ENCODE peak calls at places on chromosomes 12 and 14, in seven cellular contexts. One of them, this sample, is unnamed.
A peak's percentile ranks its signal among the peaks of the same experiment; 100 is the strongest.

GRCh38 chr12:6199531-6200265 is 502 bp upstream of the CD9 start:
- DNase-seq in CD8-positive, alpha-beta T cell: no peak
- DNase-seq in sigmoid colon: peak; percentile 87
- DNase-seq in body of pancreas: peak; percentile 64
- DNase-seq in CD8-positive, alpha-beta memory T cell: no peak
- DNase-seq in effector memory CD4-positive, alpha-beta T cell: no peak
- DNase-seq in endothelial cell of umbilical vein: peak; percentile 70
- DNase-seq in this sample: peak; percentile 20

GRCh38 chr12:53219116-53219955 is 12.3 kb upstream of the ITGB7 start:
- DNase-seq in CD8-positive, alpha-beta T cell: no peak
- DNase-seq in sigmoid colon: no peak
- DNase-seq in endothelial cell of umbilical vein: peak; percentile 58
- DNase-seq in body of pancreas: peak; percentile 32
- DNase-seq in CD8-positive, alpha-beta memory T cell: peak; percentile 56
- DNase-seq in effector memory CD4-positive, alpha-beta T cell: peak; percentile 26
- DNase-seq in this sample: peak; percentile 51

GRCh38 chr14:65927871-65928270 is 515.3 kb downstream of the FUT8 start:
- DNase-seq in body of pancreas: peak; percentile 16
- DNase-seq in CD8-positive, alpha-beta T cell: peak; percentile 69
- DNase-seq in effector memory CD4-positive, alpha-beta T cell: peak; percentile 47
- DNase-seq in endothelial cell of umbilical vein: no peak
- DNase-seq in sigmoid colon: no peak
- DNase-seq in CD8-positive, alpha-beta memory T cell: peak; percentile 71
- DNase-seq in this sample: peak; percentile 32

GRCh38 chr14:22313172-22313801 is 275.7 kb downstream of the DAD1 start:
- DNase-seq in effector memory CD4-positive, alpha-beta T cell: no peak
- DNase-seq in body of pancreas: no peak
- DNase-seq in CD8-positive, alpha-beta memory T cell: no peak
- DNase-seq in CD8-positive, alpha-beta T cell: no peak
- DNase-seq in sigmoid colon: no peak
- DNase-seq in endothelial cell of umbilical vein: no peak
- DNase-seq in this sample: no peak

GRCh38 chr14:90624228-90624627 is 192.0 kb downstream of the TTC7B start:
- DNase-seq in CD8-positive, alpha-beta memory T cell: no peak
- DNase-seq in body of pancreas: no peak
- DNase-seq in endothelial cell of umbilical vein: peak; percentile 55
- DNase-seq in CD8-positive, alpha-beta T cell: no peak
- DNase-seq in sigmoid colon: peak; percentile 74
- DNase-seq in effector memory CD4-positive, alpha-beta T cell: no peak
- DNase-seq in this sample: no peak

GRCh38 chr12:124663206-124663605 is 95.8 kb upstream of the NCOR2 start:
- DNase-seq in effector memory CD4-positive, alpha-beta T cell: no peak
- DNase-seq in body of pancreas: no peak
- DNase-seq in endothelial cell of umbilical vein: no peak
- DNase-seq in CD8-positive, alpha-beta memory T cell: no peak
- DNase-seq in CD8-positive, alpha-beta T cell: no peak
- DNase-seq in sigmoid colon: no peak
- DNase-seq in this sample: no peak

GRCh38 chr12:91349451-91349850 is 166.8 kb upstream of the DCN start:
- DNase-seq in effector memory CD4-positive, alpha-beta T cell: no peak
- DNase-seq in CD8-positive, alpha-beta memory T cell: no peak
- DNase-seq in endothelial cell of umbilical vein: no peak
- DNase-seq in sigmoid colon: no peak
- DNase-seq in CD8-positive, alpha-beta T cell: no peak
- DNase-seq in body of pancreas: no peak
- DNase-seq in this sample: no peak

GRCh38 chr12:111033281-111034147 is 113.1 kb upstream of the MYL2 start:
- DNase-seq in effector memory CD4-positive, alpha-beta T cell: no peak
- DNase-seq in CD8-positive, alpha-beta memory T cell: no peak
- DNase-seq in endothelial cell of umbilical vein: no peak
- DNase-seq in body of pancreas: no peak
- DNase-seq in CD8-positive, alpha-beta T cell: no peak
- DNase-seq in sigmoid colon: no peak
- DNase-seq in this sample: no peak

GRCh38 chr12:89453579-89453978 is 71.0 kb downstream of the GALNT4 start:
- DNase-seq in CD8-positive, alpha-beta T cell: no peak
- DNase-seq in CD8-positive, alpha-beta memory T cell: no peak
- DNase-seq in endothelial cell of umbilical vein: peak; percentile 85
- DNase-seq in effector memory CD4-positive, alpha-beta T cell: no peak
- DNase-seq in sigmoid colon: no peak
- DNase-seq in body of pancreas: no peak
- DNase-seq in this sample: no peak

GRCh38 chr14:79783061-79783460 is 428.2 kb downstream of the DIO2 start:
- DNase-seq in CD8-positive, alpha-beta T cell: no peak
- DNase-seq in body of pancreas: no peak
- DNase-seq in endothelial cell of umbilical vein: no peak
- DNase-seq in CD8-positive, alpha-beta memory T cell: no peak
- DNase-seq in sigmoid colon: no peak
- DNase-seq in effector memory CD4-positive, alpha-beta T cell: no peak
- DNase-seq in this sample: no peak

GRCh38 chr12:20624718-20625117 is 70.4 kb upstream of the SLCO1C1 start:
- DNase-seq in CD8-positive, alpha-beta T cell: no peak
- DNase-seq in CD8-positive, alpha-beta memory T cell: no peak
- DNase-seq in sigmoid colon: no peak
- DNase-seq in endothelial cell of umbilical vein: peak; percentile 58
- DNase-seq in body of pancreas: no peak
- DNase-seq in effector memory CD4-positive, alpha-beta T cell: no peak
- DNase-seq in this sample: no peak

GRCh38 chr14:91554535-91555332 is 44.6 kb upstream of the PPP4R3A start:
- DNase-seq in endothelial cell of umbilical vein: no peak
- DNase-seq in CD8-positive, alpha-beta T cell: no peak
- DNase-seq in body of pancreas: no peak
- DNase-seq in effector memory CD4-positive, alpha-beta T cell: no peak
- DNase-seq in CD8-positive, alpha-beta memory T cell: no peak
- DNase-seq in sigmoid colon: no peak
- DNase-seq in this sample: no peak

GRCh38 chr12:13666806-13667205 is 314.6 kb downstream of the GRIN2B start:
- DNase-seq in sigmoid colon: no peak
- DNase-seq in endothelial cell of umbilical vein: no peak
- DNase-seq in body of pancreas: no peak
- DNase-seq in CD8-positive, alpha-beta T cell: no peak
- DNase-seq in effector memory CD4-positive, alpha-beta T cell: no peak
- DNase-seq in CD8-positive, alpha-beta memory T cell: no peak
- DNase-seq in this sample: no peak

GRCh38 chr14:104499784-104500496 is 79.6 kb upstream of the C14orf180 start:
- DNase-seq in CD8-positive, alpha-beta memory T cell: no peak
- DNase-seq in body of pancreas: no peak
- DNase-seq in effector memory CD4-positive, alpha-beta T cell: no peak
- DNase-seq in sigmoid colon: no peak
- DNase-seq in CD8-positive, alpha-beta T cell: no peak
- DNase-seq in endothelial cell of umbilical vein: no peak
- DNase-seq in this sample: no peak

GRCh38 chr12:21025656-21026055 is 105.3 kb upstream of the SLCO1B1 start:
- DNase-seq in sigmoid colon: no peak
- DNase-seq in endothelial cell of umbilical vein: no peak
- DNase-seq in body of pancreas: no peak
- DNase-seq in effector memory CD4-positive, alpha-beta T cell: no peak
- DNase-seq in CD8-positive, alpha-beta memory T cell: no peak
- DNase-seq in CD8-positive, alpha-beta T cell: no peak
- DNase-seq in this sample: no peak

GRCh38 chr14:95143813-95144620 is 13.3 kb downstream of the DICER1 start:
- DNase-seq in CD8-positive, alpha-beta T cell: no peak
- DNase-seq in CD8-positive, alpha-beta memory T cell: no peak
- DNase-seq in body of pancreas: no peak
- DNase-seq in endothelial cell of umbilical vein: peak; percentile 31
- DNase-seq in effector memory CD4-positive, alpha-beta T cell: no peak
- DNase-seq in sigmoid colon: no peak
- DNase-seq in this sample: no peak

GRCh38 chr14:26276757-26277156 is 321.1 kb downstream of the NOVA1 start:
- DNase-seq in body of pancreas: no peak
- DNase-seq in sigmoid colon: no peak
- DNase-seq in effector memory CD4-positive, alpha-beta T cell: no peak
- DNase-seq in endothelial cell of umbilical vein: peak; percentile 31
- DNase-seq in CD8-positive, alpha-beta T cell: no peak
- DNase-seq in CD8-positive, alpha-beta memory T cell: no peak
- DNase-seq in this sample: no peak

GRCh38 chr12:3611853-3612703 is 121.1 kb downstream of the PRMT8 start:
- DNase-seq in CD8-positive, alpha-beta T cell: no peak
- DNase-seq in effector memory CD4-positive, alpha-beta T cell: no peak
- DNase-seq in CD8-positive, alpha-beta memory T cell: no peak
- DNase-seq in endothelial cell of umbilical vein: no peak
- DNase-seq in body of pancreas: no peak
- DNase-seq in sigmoid colon: no peak
- DNase-seq in this sample: no peak

GRCh38 chr14:40204441-40205175 is 772.4 kb upstream of the FBXO33 start:
- DNase-seq in body of pancreas: no peak
- DNase-seq in CD8-positive, alpha-beta memory T cell: no peak
- DNase-seq in effector memory CD4-positive, alpha-beta T cell: no peak
- DNase-seq in CD8-positive, alpha-beta T cell: no peak
- DNase-seq in endothelial cell of umbilical vein: no peak
- DNase-seq in sigmoid colon: no peak
- DNase-seq in this sample: no peak
- H3K9me3 ChIP-seq in body of pancreas: no peaks in the 10 kb centered on the region
- H3K9me3 ChIP-seq in CD8-positive, alpha-beta memory T cell: no peaks in the 10 kb centered on the region
- H3K9me3 ChIP-seq in effector memory CD4-positive, alpha-beta T cell: no peaks in the 10 kb centered on the region
- H3K9me3 ChIP-seq in CD8-positive, alpha-beta T cell: no peaks in the 10 kb centered on the region
- H3K9me3 ChIP-seq in endothelial cell of umbilical vein: peaks cover 2% of the 10 kb centered on the region
- H3K9me3 ChIP-seq in sigmoid colon: no peaks in the 10 kb centered on the region
- H3K9me3 ChIP-seq in this sample: no peaks in the 10 kb centered on the region

GRCh38 chr14:58765843-58766242 is 128.1 kb downstream of the DACT1 start:
- DNase-seq in sigmoid colon: no peak
- DNase-seq in endothelial cell of umbilical vein: no peak
- DNase-seq in CD8-positive, alpha-beta memory T cell: no peak
- DNase-seq in CD8-positive, alpha-beta T cell: no peak
- DNase-seq in body of pancreas: no peak
- DNase-seq in effector memory CD4-positive, alpha-beta T cell: no peak
- DNase-seq in this sample: no peak
- H3K4me3 ChIP-seq in sigmoid colon: no peak overlapping the region
- H3K4me3 ChIP-seq in endothelial cell of umbilical vein: no peak overlapping the region
- H3K4me3 ChIP-seq in CD8-positive, alpha-beta memory T cell: no peak overlapping the region
- H3K4me3 ChIP-seq in CD8-positive, alpha-beta T cell: no peak overlapping the region
- H3K4me3 ChIP-seq in body of pancreas: no peak overlapping the region
- H3K4me3 ChIP-seq in effector memory CD4-positive, alpha-beta T cell: no peak overlapping the region
- H3K4me3 ChIP-seq in this sample: no peak overlapping the region

GRCh38 chr12:34348836-34349672 is 326.8 kb downstream of the ALG10 start:
- DNase-seq in CD8-positive, alpha-beta memory T cell: no peak
- DNase-seq in effector memory CD4-positive, alpha-beta T cell: no peak
- DNase-seq in endothelial cell of umbilical vein: no peak
- DNase-seq in sigmoid colon: no peak
- DNase-seq in CD8-positive, alpha-beta T cell: no peak
- DNase-seq in body of pancreas: no peak
- DNase-seq in this sample: no peak
- H3K9me3 ChIP-seq in CD8-positive, alpha-beta memory T cell: no peaks in the 10 kb centered on the region
- H3K9me3 ChIP-seq in effector memory CD4-positive, alpha-beta T cell: peaks cover 2% of the 10 kb centered on the region
- H3K9me3 ChIP-seq in endothelial cell of umbilical vein: no peaks in the 10 kb centered on the region
- H3K9me3 ChIP-seq in sigmoid colon: no peaks in the 10 kb centered on the region
- H3K9me3 ChIP-seq in CD8-positive, alpha-beta T cell: no peaks in the 10 kb centered on the region
- H3K9me3 ChIP-seq in body of pancreas: no peaks in the 10 kb centered on the region
- H3K9me3 ChIP-seq in this sample: no peaks in the 10 kb centered on the region

GRCh38 chr12:93292731-93293566 is 84.8 kb upstream of the NUDT4 start:
- DNase-seq in CD8-positive, alpha-beta T cell: no peak
- DNase-seq in effector memory CD4-positive, alpha-beta T cell: no peak
- DNase-seq in body of pancreas: no peak
- DNase-seq in CD8-positive, alpha-beta memory T cell: no peak
- DNase-seq in sigmoid colon: no peak
- DNase-seq in endothelial cell of umbilical vein: no peak
- DNase-seq in this sample: no peak

GRCh38 chr12:93292213-93292612 is 85.5 kb upstream of the NUDT4 start:
- DNase-seq in body of pancreas: no peak
- DNase-seq in CD8-positive, alpha-beta memory T cell: no peak
- DNase-seq in sigmoid colon: no peak
- DNase-seq in endothelial cell of umbilical vein: no peak
- DNase-seq in effector memory CD4-positive, alpha-beta T cell: no peak
- DNase-seq in CD8-positive, alpha-beta T cell: no peak
- DNase-seq in this sample: no peak

GRCh38 chr12:93287152-93287551 is 90.6 kb upstream of the NUDT4 start:
- DNase-seq in CD8-positive, alpha-beta memory T cell: no peak
- DNase-seq in sigmoid colon: no peak
- DNase-seq in body of pancreas: no peak
- DNase-seq in CD8-positive, alpha-beta T cell: no peak
- DNase-seq in endothelial cell of umbilical vein: peak; percentile 27
- DNase-seq in effector memory CD4-positive, alpha-beta T cell: no peak
- DNase-seq in this sample: no peak

DNA sequence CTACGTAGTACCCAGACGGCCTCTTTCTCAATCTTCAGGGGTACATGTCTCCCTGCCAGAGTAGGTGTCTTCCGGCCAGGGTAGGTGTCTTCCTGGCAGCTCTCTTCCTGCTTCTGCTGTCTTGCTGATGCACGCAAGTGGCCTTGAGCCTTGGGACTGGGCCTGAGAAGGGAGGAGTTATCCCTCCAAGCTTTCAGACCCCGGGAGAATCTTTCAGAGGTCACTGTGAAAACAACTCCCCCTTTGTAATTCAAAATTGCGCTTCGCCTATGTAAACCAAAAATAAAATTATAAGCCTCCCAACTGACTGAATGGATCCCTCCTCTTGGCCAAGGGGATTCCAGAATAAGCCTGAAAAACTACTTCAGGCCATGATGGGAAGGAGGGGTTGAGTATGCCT is 87.3 kb upstream of the NUDT4 start:
- DNase-seq in body of pancreas: no peak
- DNase-seq in sigmoid colon: no peak
- DNase-seq in CD8-positive, alpha-beta T cell: no peak
- DNase-seq in endothelial cell of umbilical vein: no peak
- DNase-seq in CD8-positive, alpha-beta memory T cell: no peak
- DNase-seq in effector memory CD4-positive, alpha-beta T cell: no peak
- DNase-seq in this sample: no peak
- H3K4me3 ChIP-seq in body of pancreas: no peak overlapping the region
- H3K4me3 ChIP-seq in sigmoid colon: no peak overlapping the region
- H3K4me3 ChIP-seq in CD8-positive, alpha-beta T cell: no peak overlapping the region
- H3K4me3 ChIP-seq in endothelial cell of umbilical vein: no peak overlapping the region
- H3K4me3 ChIP-seq in CD8-positive, alpha-beta memory T cell: no peak overlapping the region
- H3K4me3 ChIP-seq in effector memory CD4-positive, alpha-beta T cell: no peak overlapping the region
- H3K4me3 ChIP-seq in this sample: no peak overlapping the region

GRCh38 chr14:24818823-24819341 is 184.9 kb upstream of the GZMB start:
- DNase-seq in endothelial cell of umbilical vein: no peak
- DNase-seq in body of pancreas: no peak
- DNase-seq in effector memory CD4-positive, alpha-beta T cell: no peak
- DNase-seq in sigmoid colon: no peak
- DNase-seq in CD8-positive, alpha-beta T cell: no peak
- DNase-seq in CD8-positive, alpha-beta memory T cell: no peak
- DNase-seq in this sample: no peak
- H3K9me3 ChIP-seq in endothelial cell of umbilical vein: no peaks in the 10 kb centered on the region
- H3K9me3 ChIP-seq in body of pancreas: no peaks in the 10 kb centered on the region
- H3K9me3 ChIP-seq in effector memory CD4-positive, alpha-beta T cell: no peaks in the 10 kb centered on the region
- H3K9me3 ChIP-seq in sigmoid colon: no peaks in the 10 kb centered on the region
- H3K9me3 ChIP-seq in CD8-positive, alpha-beta T cell: no peaks in the 10 kb centered on the region
- H3K9me3 ChIP-seq in CD8-positive, alpha-beta memory T cell: no peaks in the 10 kb centered on the region
- H3K9me3 ChIP-seq in this sample: no peaks in the 10 kb centered on the region

GRCh38 chr12:42691991-42692557 is 102.5 kb upstream of the PRICKLE1 start:
- DNase-seq in endothelial cell of umbilical vein: no peak
- DNase-seq in body of pancreas: no peak
- DNase-seq in effector memory CD4-positive, alpha-beta T cell: no peak
- DNase-seq in sigmoid colon: no peak
- DNase-seq in CD8-positive, alpha-beta T cell: no peak
- DNase-seq in CD8-positive, alpha-beta memory T cell: no peak
- DNase-seq in this sample: no peak

GRCh38 chr12:42695490-42695995 is 106.0 kb upstream of the PRICKLE1 start:
- DNase-seq in endothelial cell of umbilical vein: no peak
- DNase-seq in CD8-positive, alpha-beta T cell: no peak
- DNase-seq in CD8-positive, alpha-beta memory T cell: no peak
- DNase-seq in body of pancreas: no peak
- DNase-seq in effector memory CD4-positive, alpha-beta T cell: no peak
- DNase-seq in sigmoid colon: no peak
- DNase-seq in this sample: no peak

GRCh38 chr12:42689699-42690098 is 100.2 kb upstream of the PRICKLE1 start:
- DNase-seq in CD8-positive, alpha-beta memory T cell: no peak
- DNase-seq in endothelial cell of umbilical vein: no peak
- DNase-seq in CD8-positive, alpha-beta T cell: no peak
- DNase-seq in effector memory CD4-positive, alpha-beta T cell: no peak
- DNase-seq in sigmoid colon: no peak
- DNase-seq in body of pancreas: no peak
- DNase-seq in this sample: no peak

GRCh38 chr12:42690264-42690663 is 100.7 kb upstream of the PRICKLE1 start:
- DNase-seq in CD8-positive, alpha-beta memory T cell: no peak
- DNase-seq in body of pancreas: no peak
- DNase-seq in endothelial cell of umbilical vein: no peak
- DNase-seq in effector memory CD4-positive, alpha-beta T cell: no peak
- DNase-seq in CD8-positive, alpha-beta T cell: no peak
- DNase-seq in sigmoid colon: no peak
- DNase-seq in this sample: no peak

GRCh38 chr12:42692749-42693148 is 103.2 kb upstream of the PRICKLE1 start:
- DNase-seq in endothelial cell of umbilical vein: no peak
- DNase-seq in body of pancreas: no peak
- DNase-seq in effector memory CD4-positive, alpha-beta T cell: no peak
- DNase-seq in CD8-positive, alpha-beta T cell: no peak
- DNase-seq in sigmoid colon: no peak
- DNase-seq in CD8-positive, alpha-beta memory T cell: no peak
- DNase-seq in this sample: no peak
- H3K4me3 ChIP-seq in endothelial cell of umbilical vein: no peak overlapping the region
- H3K4me3 ChIP-seq in body of pancreas: no peak overlapping the region
- H3K4me3 ChIP-seq in effector memory CD4-positive, alpha-beta T cell: no peak overlapping the region
- H3K4me3 ChIP-seq in CD8-positive, alpha-beta T cell: no peak overlapping the region
- H3K4me3 ChIP-seq in sigmoid colon: no peak overlapping the region
- H3K4me3 ChIP-seq in CD8-positive, alpha-beta memory T cell: no peak overlapping the region
- H3K4me3 ChIP-seq in this sample: no peak overlapping the region